ENCODE peak calls at places on chromosomes 3 and 15, in seven cellular contexts. E is cardiac muscle cell, F is AG09319, N is A549, M is choroid plexus epithelial cell, V is progenitor cell of endocrine pancreas, A is GM13977. P is an unnamed sample.

GRCh38 chr3:138941259-138941885 is 5.6 kb downstream of the FOXL2 start:
- DNase-seq in E (peak), F (no peak), N (peak), M (peak), V (peak), A (no peak), P (no peak)

GRCh38 chr15:99613887-99614642 is 48.3 kb downstream of the MEF2A start:
- DNase-seq in E (peak), F (peak), N (no peak), M (peak), V (no peak), A (no peak), P (no peak)

GRCh38 chr15:36401586-36401966 is 177.8 kb upstream of the CDIN1 start:
- DNase-seq in E (peak), F (no peak), N (no peak), M (peak), V (no peak), A (no peak), P (no peak)

GRCh38 chr3:137769321-137770065 is 5.4 kb downstream of the SOX14 start:
- DNase-seq in E (no peak), F (no peak), N (no peak), M (no peak), V (no peak), A (peak), P (no peak)

GRCh38 chr15:25775317-25775912 is 87.7 kb downstream of the ATP10A start:
- DNase-seq in E (peak), F (no peak), N (peak), M (peak), V (no peak), A (no peak), P (no peak)

GRCh38 chr3:146265720-146266119 is 14.8 kb upstream of the PLSCR4 start:
- DNase-seq in E (no peak), F (no peak), N (no peak), M (no peak), V (no peak), A (no peak), P (no peak)

GRCh38 chr15:78811124-78811824 is at the start of gene ADAMTS7:
- DNase-seq in E (peak), F (peak), N (peak), M (peak), V (peak), A (peak), P (no peak)

GRCh38 chr3:55505776-55506175 is 18.7 kb upstream of the WNT5A start:
- DNase-seq in E (no peak), F (no peak), N (no peak), M (no peak), V (no peak), A (no peak), P (no peak)

GRCh38 chr15:90091156-90091931 is 10.9 kb downstream of the IDH2 start:
- DNase-seq in E (no peak), F (no peak), N (no peak), M (no peak), V (no peak), A (no peak), P (no peak)

GRCh38 chr3:111260878-111261277 is 189.3 kb downstream of the NECTIN3 start:
- DNase-seq in E (no peak), F (no peak), N (no peak), M (peak), V (no peak), A (no peak), P (no peak)

GRCh38 chr3:71537211-71537611 is 46.3 kb downstream of the FOXP1 start:
- DNase-seq in E (peak), F (peak), N (peak), M (peak), V (no peak), A (no peak), P (no peak)

GRCh38 chr3:120172070-120172469 is 77.8 kb upstream of the GSK3B start:
- DNase-seq in E (peak), F (no peak), N (no peak), M (peak), V (no peak), A (no peak), P (no peak)

GRCh38 chr15:84813435-84813834 is 3.7 kb upstream of the ALPK3 start:
- DNase-seq in E (no peak), F (no peak), N (no peak), M (no peak), V (no peak), A (no peak), P (no peak)

GRCh38 chr3:38084019-38084968 is 45.3 kb downstream of the DLEC1 start:
- DNase-seq in E (peak), F (no peak), N (peak), M (peak), V (no peak), A (no peak), P (no peak)

GRCh38 chr3:119194237-119195150 is 21.1 kb downstream of the UPK1B start:
- DNase-seq in E (no peak), F (no peak), N (peak), M (no peak), V (no peak), A (no peak), P (no peak)

GRCh38 chr15:77753238-77753873 is 120.6 kb upstream of the LINGO1 start:
- DNase-seq in E (peak), F (no peak), N (peak), M (peak), V (peak), A (peak), P (no peak)

GRCh38 chr3:194383276-194383940 is 13.9 kb upstream of the LRRC15 start:
- DNase-seq in E (no peak), F (no peak), N (no peak), M (no peak), V (no peak), A (no peak), P (no peak)

GRCh38 chr3:160061525-160061924 is 72.9 kb downstream of the IL12A start:
- DNase-seq in E (no peak), F (no peak), N (no peak), M (no peak), V (no peak), A (no peak), P (no peak)

GRCh38 chr15:38475361-38475760 is 21.4 kb downstream of the FAM98B start:
- DNase-seq in E (no peak), F (no peak), N (no peak), M (no peak), V (no peak), A (no peak), P (no peak)

GRCh38 chr3:31213869-31214486 is 318.7 kb upstream of the STT3B start:
- DNase-seq in E (no peak), F (no peak), N (no peak), M (no peak), V (no peak), A (no peak), P (no peak)

GRCh38 chr3:47890832-47891620 is 88.1 kb downstream of the DHX30 start:
- DNase-seq in E (peak), F (no peak), N (no peak), M (no peak), V (no peak), A (no peak), P (no peak)

GRCh38 chr3:192879346-192880031 is 38.2 kb downstream of the MB21D2 start:
- DNase-seq in E (peak), F (peak), N (peak), M (peak), V (no peak), A (no peak), P (no peak)

GRCh38 chr3:130849111-130849552 is 44.8 kb upstream of the ATP2C1 start:
- DNase-seq in E (no peak), F (no peak), N (no peak), M (no peak), V (no peak), A (no peak), P (no peak)

GRCh38 chr15:85691350-85692240 is 103.1 kb downstream of the KLHL25 start:
- DNase-seq in E (no peak), F (no peak), N (no peak), M (no peak), V (no peak), A (no peak), P (no peak)

GRCh38 chr3:177371903-177372302 is 174.6 kb upstream of the TBL1XR1 start:
- DNase-seq in E (no peak), F (no peak), N (no peak), M (no peak), V (no peak), A (no peak), P (no peak)

GRCh38 chr15:100958326-100959065 is 39.3 kb downstream of the LRRK1 start:
- DNase-seq in E (peak), F (no peak), N (peak), M (peak), V (no peak), A (no peak), P (no peak)

GRCh38 chr3:183122257-183122932 is 23.1 kb upstream of the MCCC1 start:
- DNase-seq in E (peak), F (peak), N (peak), M (peak), V (no peak), A (peak), P (no peak)

GRCh38 chr15:79640206-79640605 is 208.1 kb downstream of the MINAR1 start:
- DNase-seq in E (peak), F (peak), N (peak), M (peak), V (no peak), A (no peak), P (no peak)

GRCh38 chr3:40452057-40452456 is 5.1 kb upstream of the RPL14 start:
- DNase-seq in E (no peak), F (no peak), N (no peak), M (no peak), V (no peak), A (no peak), P (no peak)

GRCh38 chr3:40451551-40451950 is 5.6 kb upstream of the RPL14 start:
- DNase-seq in E (no peak), F (no peak), N (no peak), M (no peak), V (no peak), A (no peak), P (no peak)

GRCh38 chr3:40452562-40452875 is 4.6 kb upstream of the RPL14 start:
- DNase-seq in E (no peak), F (no peak), N (no peak), M (no peak), V (no peak), A (no peak), P (no peak)

GRCh38 chr3:40453933-40454332 is 3.2 kb upstream of the RPL14 start:
- DNase-seq in E (no peak), F (no peak), N (no peak), M (no peak), V (no peak), A (no peak), P (no peak)

DNA sequence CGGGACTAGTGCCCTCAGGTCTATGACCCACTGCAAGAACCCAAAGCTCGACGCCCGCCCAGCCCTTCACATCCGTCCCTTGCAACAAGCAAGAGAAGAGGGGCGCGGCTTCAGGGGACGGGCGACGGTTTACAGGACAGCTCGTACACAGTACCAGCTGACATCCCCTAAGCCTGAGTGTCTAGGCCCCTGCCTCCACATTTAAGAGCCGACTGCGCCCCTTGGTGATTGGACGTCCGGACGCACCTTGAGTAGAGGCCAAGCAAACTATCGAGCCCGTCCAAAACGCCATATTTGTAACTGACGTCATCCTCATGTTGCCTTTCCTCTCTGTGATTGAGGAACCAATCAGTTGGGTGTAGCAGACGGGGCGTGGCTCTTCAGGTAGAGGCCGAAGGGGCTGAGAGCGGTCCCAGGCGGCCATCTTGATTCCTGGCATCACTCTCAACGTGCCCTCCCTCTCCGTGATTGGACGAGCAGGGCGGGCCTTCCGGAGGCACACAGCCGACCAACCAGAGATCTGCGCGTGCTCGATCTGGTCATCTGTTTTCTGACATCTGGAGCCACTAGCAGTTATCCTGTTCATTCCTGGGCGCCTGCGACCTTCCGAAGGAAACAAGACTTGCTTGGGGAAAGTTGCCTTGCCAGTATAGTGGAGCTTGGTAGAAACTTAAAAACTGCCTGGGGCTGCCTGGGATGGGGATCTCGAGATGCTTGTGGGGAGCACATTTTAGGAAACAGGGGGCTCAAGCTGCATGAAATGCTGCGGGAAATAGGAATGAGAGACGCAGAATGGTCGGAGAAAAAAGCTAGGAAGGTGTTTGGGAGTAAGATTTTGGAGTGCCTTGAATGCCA is 4.0 kb upstream of the RPL14 start:
- DNase-seq in E (peak), F (peak), N (peak), M (peak), V (peak), A (peak), P (peak)
- TF ChIP-seq CTCF in E (no peak), F (no peak), N (no peak), M (no peak), V (no peak), A (no peak), P (no peak)

DNA sequence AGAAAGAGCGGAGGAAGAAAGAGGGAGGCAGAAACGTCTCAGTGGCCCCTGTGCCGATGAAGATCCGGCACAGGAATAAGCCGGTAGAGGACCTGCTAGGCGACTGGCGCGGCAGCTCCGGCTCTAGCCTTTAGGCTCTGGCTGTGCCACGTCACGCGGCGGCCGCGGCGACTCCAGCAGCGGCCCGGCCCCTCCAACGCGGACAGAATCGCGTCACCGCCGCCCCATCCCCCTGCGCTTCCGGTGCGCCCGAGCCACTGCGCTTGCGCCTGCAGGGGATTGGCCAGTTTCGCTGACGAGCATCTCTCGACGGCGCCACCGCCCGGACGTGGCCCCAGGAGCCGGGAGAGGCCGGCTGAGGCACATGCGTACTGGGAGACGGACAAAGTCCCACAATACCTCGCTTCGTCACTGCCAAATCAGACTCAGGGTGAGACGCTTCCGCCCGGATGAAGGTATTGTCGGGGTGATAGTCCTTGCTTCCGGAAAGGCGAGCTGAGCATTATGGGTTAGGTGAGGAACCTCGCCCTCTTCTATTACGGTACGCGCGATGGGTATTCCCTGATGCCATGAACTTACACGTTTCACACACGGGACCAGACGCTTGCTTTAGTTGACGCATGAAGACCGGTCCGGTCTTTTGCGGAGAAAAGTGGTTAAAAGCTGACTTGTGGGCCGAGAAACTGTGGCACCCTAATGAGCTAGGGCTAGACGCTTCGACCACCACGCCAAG is at the start of gene ARF4:
- DNase-seq in E (peak), F (peak), N (peak), M (peak), V (peak), A (peak), P (peak)
- TF ChIP-seq CTCF in E (peak), F (peak), N (no peak), M (peak), V (no peak), A (peak), P (peak)

GRCh38 chr15:70259640-70260066 is 161.9 kb upstream of the TLE3 start:
- DNase-seq in E (peak), F (no peak), N (peak), M (no peak), V (no peak), A (no peak), P (no peak)
- TF ChIP-seq CTCF in E (no peak), F (no peak), N (peak), M (peak), V (peak), A (peak), P (no peak)

GRCh38 chr3:186511702-186512101 is 32.5 kb downstream of the CRYGS start:
- DNase-seq in E (no peak), F (no peak), N (no peak), M (no peak), V (no peak), A (no peak), P (no peak)

GRCh38 chr3:186511245-186511644 is 32.9 kb downstream of the CRYGS start:
- DNase-seq in E (no peak), F (no peak), N (no peak), M (no peak), V (no peak), A (peak), P (no peak)

GRCh38 chr3:186509423-186509822 is 34.8 kb downstream of the CRYGS start:
- DNase-seq in E (no peak), F (no peak), N (no peak), M (no peak), V (no peak), A (no peak), P (no peak)

GRCh38 chr3:186512570-186513302 is 31.4 kb downstream of the CRYGS start:
- DNase-seq in E (no peak), F (no peak), N (no peak), M (no peak), V (no peak), A (no peak), P (no peak)

GRCh38 chr3:186510374-186511079 is 33.7 kb downstream of the CRYGS start:
- DNase-seq in E (no peak), F (no peak), N (no peak), M (peak), V (no peak), A (peak), P (no peak)
- TF ChIP-seq CTCF in E (no peak), F (no peak), N (no peak), M (no peak), V (no peak), A (peak), P (no peak)

GRCh38 chr3:57298041-57298440 is 5.6 kb upstream of the ASB14 start:
- DNase-seq in E (no peak), F (no peak), N (peak), M (peak), V (no peak), A (no peak), P (no peak)
- TF ChIP-seq CTCF in E (no peak), F (no peak), N (no peak), M (no peak), V (no peak), A (no peak), P (no peak)

DNA sequence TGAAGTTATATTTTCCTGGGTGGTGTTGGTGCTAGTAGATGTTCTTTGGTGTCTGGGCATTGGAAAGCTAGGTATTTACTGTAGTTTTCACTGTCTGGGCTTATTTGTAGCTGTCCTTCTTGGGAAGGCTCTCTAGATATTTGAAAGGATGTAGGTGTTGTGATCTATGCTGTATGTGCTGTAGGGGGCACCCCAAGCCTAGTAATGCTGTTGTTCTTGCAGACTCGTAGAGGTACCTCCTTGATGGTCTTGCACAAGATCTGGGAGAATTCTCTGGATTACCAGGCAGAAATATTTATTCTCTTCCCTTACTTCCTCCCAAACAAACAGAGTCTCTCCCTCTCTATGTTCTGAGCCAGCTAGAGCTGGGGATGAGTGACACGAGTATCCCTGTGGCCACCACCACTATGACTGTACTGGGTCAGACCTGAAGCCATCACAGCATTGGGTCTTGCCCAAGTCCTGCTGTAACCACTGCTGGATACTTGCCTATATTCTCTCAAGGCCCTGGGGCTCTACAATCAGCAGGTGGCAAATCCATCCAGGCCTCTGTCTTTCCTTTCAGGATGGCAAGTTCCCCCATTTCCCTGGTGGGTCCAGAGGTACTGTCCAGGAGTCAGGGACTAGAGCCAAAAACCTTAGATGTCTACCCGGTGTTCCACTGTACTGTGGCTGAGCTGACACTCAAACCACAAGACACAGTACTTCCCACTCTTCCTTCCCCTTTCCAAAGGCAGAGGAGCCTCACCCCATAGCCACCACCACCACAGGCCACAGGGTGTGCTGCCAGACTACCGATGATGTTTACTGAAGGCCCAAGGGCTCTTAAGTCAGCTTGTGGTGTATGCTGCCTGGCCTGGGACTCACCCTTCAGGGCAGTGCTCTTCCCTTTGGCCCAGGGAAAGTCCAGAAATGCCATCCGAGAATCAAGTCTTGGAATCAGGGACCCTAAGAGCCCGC is 195.2 kb upstream of the DPPA4 start:
- DNase-seq in E (peak), F (peak), N (peak), M (peak), V (peak), A (no peak), P (no peak)
- TF ChIP-seq CTCF in E (peak), F (peak), N (peak), M (peak), V (peak), A (peak), P (no peak)

P was measured in CD14-positive monocyte.